ENCODE peak calls at places on chromosomes 1 and 21, in seven cellular contexts. V, X, R, M, B, C and L are unnamed samples.
A peak's percentile ranks its signal among the peaks of the same experiment; 100 is the strongest.

GRCh38 chr1:172510479-172510878 is 22.5 kb upstream of the SUCO start:
- DNase-seq in V (no peak), X (no peak), R (no peak), M (no peak), B (no peak), C (no peak), L (no peak)

GRCh38 chr1:38221006-38221649 is 174.5 kb upstream of the POU3F1 start:
- DNase-seq in V (peak; percentile 78), X (no peak), R (no peak), M (no peak), B (no peak), C (no peak), L (no peak)

GRCh38 chr21:38824124-38824822 is 18.5 kb downstream of the ETS2 start:
- DNase-seq in V (peak; percentile 50), X (no peak), R (no peak), M (no peak), B (no peak), C (no peak), L (no peak)

GRCh38 chr1:211831558-211832323 is 1.2 kb upstream of the LPGAT1 start:
- DNase-seq in V (no peak), X (no peak), R (no peak), M (no peak), B (no peak), C (no peak), L (no peak)

GRCh38 chr1:231091853-231092301 is 51.8 kb upstream of the FAM89A start:
- DNase-seq in V (peak; percentile 29), X (no peak), R (peak; percentile 14), M (peak; percentile 29), B (peak; percentile 33), C (peak; percentile 8), L (no peak)

GRCh38 chr1:228400692-228401454 is 5.8 kb downstream of the TRIM11 start:
- DNase-seq in V (no peak), X (no peak), R (no peak), M (no peak), B (no peak), C (no peak), L (no peak)

GRCh38 chr1:228794173-228794572 is 58.9 kb downstream of the RHOU start:
- DNase-seq in V (no peak), X (no peak), R (peak; percentile 49), M (peak; percentile 62), B (peak; percentile 98), C (no peak), L (no peak)

GRCh38 chr1:243587823-243588560 is 262.1 kb downstream of the AKT3 start:
- DNase-seq in V (no peak), X (no peak), R (no peak), M (no peak), B (no peak), C (no peak), L (no peak)

GRCh38 chr1:11105586-11105985 is 5.9 kb upstream of the EXOSC10 start:
- DNase-seq in V (no peak), X (no peak), R (no peak), M (no peak), B (no peak), C (no peak), L (no peak)